ENCODE peak calls at places on chromosomes 5 and 9, in five cellular contexts. R is LHCN-M2, V is HEK293T, T is tibial artery, X is A549. M is an unnamed sample.

GRCh38 chr5:95955996-95956899 is 5.4 kb downstream of the ELL2 start:
- DNase-seq in V (no peak), T (no peak), X (no peak), R (peak), M (no peak)

GRCh38 chr5:6220346-6221088 is 157.8 kb downstream of the MED10 start:
- DNase-seq in R (no peak), V (no peak), T (no peak), X (no peak), M (no peak)

GRCh38 chr9:135676891-135677290 is 13.8 kb downstream of the LCN9 start:
- DNase-seq in V (no peak), X (no peak), R (no peak), T (no peak), M (no peak)

GRCh38 chr5:127587246-127587917 is 61.5 kb upstream of the CTXN3 start:
- DNase-seq in R (no peak), V (no peak), T (no peak), X (no peak), M (no peak)

GRCh38 chr5:167790462-167791260 is 500.8 kb upstream of the WWC1 start:
- DNase-seq in T (no peak), R (peak), X (no peak), V (no peak), M (no peak)

GRCh38 chr5:180590543-180591248 is 603 bp downstream of the SCGB3A1 start:
- DNase-seq in R (no peak), V (no peak), X (no peak), T (no peak), M (no peak)

GRCh38 chr9:71506821-71507220 is 261.5 kb downstream of the CEMIP2 start:
- DNase-seq in X (peak), V (no peak), T (no peak), R (peak), M (no peak)

GRCh38 chr5:177133119-177133844 is at the start of gene NSD1:
- DNase-seq in R (peak), T (peak), V (peak), X (peak), M (peak)

GRCh38 chr5:127442085-127442484 is 75.4 kb upstream of the PRRC1 start:
- DNase-seq in R (peak), T (no peak), X (peak), V (no peak), M (no peak)

GRCh38 chr5:62268239-62268638 is 37.8 kb upstream of the KIF2A start:
- DNase-seq in T (no peak), X (peak), R (no peak), V (no peak), M (no peak)

GRCh38 chr5:105956456-105957177 is 1714.1 kb downstream of the EFNA5 start:
- DNase-seq in R (peak), T (no peak), X (no peak), V (no peak), M (no peak)

GRCh38 chr5:77727190-77727589 is 48.9 kb downstream of the TBCA start:
- DNase-seq in T (no peak), X (no peak), V (no peak), R (no peak), M (no peak)

GRCh38 chr9:122095010-122095767 is 2.1 kb upstream of the TTLL11 start:
- DNase-seq in V (peak), T (peak), R (peak), X (peak), M (no peak)

GRCh38 chr5:39284552-39284951 is 65.2 kb upstream of the FYB1 start:
- DNase-seq in T (no peak), V (no peak), R (no peak), X (no peak), M (no peak)

GRCh38 chr5:132422720-132423442 is 53.4 kb downstream of the SLC22A5 start:
- DNase-seq in V (no peak), T (no peak), R (no peak), X (no peak), M (no peak)

GRCh38 chr5:14420136-14420808 is 161.3 kb upstream of the OTULINL start:
- DNase-seq in T (no peak), R (peak), X (no peak), V (no peak), M (no peak)

GRCh38 chr9:119827526-119827925 is 458.3 kb upstream of the BRINP1 start:
- DNase-seq in R (no peak), T (no peak), X (no peak), V (no peak), M (no peak)

GRCh38 chr5:177547736-177548135 is 6.6 kb downstream of the FAM193B start:
- DNase-seq in X (no peak), R (peak), T (no peak), V (no peak), M (no peak)

GRCh38 chr5:16609412-16609811 is 7.4 kb downstream of the RETREG1 start:
- DNase-seq in R (no peak), V (no peak), T (no peak), X (no peak), M (no peak)

GRCh38 chr9:132946624-132947295 is 2.3 kb upstream of the TSC1 start:
- DNase-seq in V (no peak), X (no peak), R (peak), T (no peak), M (no peak)

GRCh38 chr5:113508756-113509155 is 4.7 kb upstream of the YTHDC2 start:
- DNase-seq in T (no peak), X (no peak), R (peak), V (no peak), M (no peak)

GRCh38 chr9:84394036-84394435 is 53.5 kb upstream of the SLC28A3 start:
- DNase-seq in V (no peak), R (no peak), T (no peak), X (no peak), M (no peak)

GRCh38 chr9:99860266-99860665 is 38.6 kb downstream of the NR4A3 start:
- DNase-seq in T (no peak), V (no peak), R (no peak), X (no peak), M (no peak)

GRCh38 chr5:143698534-143698933 is 113.4 kb upstream of the HMHB1 start:
- DNase-seq in X (no peak), V (no peak), T (no peak), R (peak), M (no peak)

GRCh38 chr9:16152276-16153065 is 599.6 kb downstream of the CCDC171 start:
- DNase-seq in R (no peak), V (no peak), T (no peak), X (no peak), M (no peak)

GRCh38 chr5:168740055-168740820 is 161.1 kb upstream of the PANK3 start:
- DNase-seq in V (no peak), T (no peak), X (no peak), R (no peak), M (no peak)

GRCh38 chr9:137306546-137307254 is 4.6 kb upstream of the NRARP start:
- DNase-seq in V (no peak), T (no peak), R (no peak), X (no peak), M (no peak)

GRCh38 chr9:14433293-14433818 is 119.4 kb upstream of the NFIB start:
- DNase-seq in X (no peak), T (no peak), V (no peak), R (no peak), M (no peak)

GRCh38 chr5:68587181-68587580 is 371.6 kb downstream of the PIK3R1 start:
- DNase-seq in R (no peak), T (no peak), V (no peak), X (no peak), M (no peak)

GRCh38 chr9:77663754-77664153 is 15.6 kb upstream of the GNA14 start:
- DNase-seq in R (peak), T (peak), X (no peak), V (no peak), M (no peak)

GRCh38 chr5:130032807-130033206 is 128.5 kb downstream of the CHSY3 start:
- DNase-seq in T (peak), X (no peak), R (no peak), V (no peak), M (no peak)

M was measured in caudate nucleus.